ENCODE peak calls at places on chromosome 21, in five cellular contexts. N is K562, Y is HepG2, L is endothelial cell of umbilical vein, P is A549. E is an unnamed sample.

GRCh38 chr21:25133939-25134338 is 473.3 kb downstream of the MRPL39 start:
- DNase-seq in N (no peak), Y (no peak), L (no peak), P (no peak), E (no peak)

GRCh38 chr21:26469789-26470188 is 103.3 kb downstream of the CYYR1 start:
- DNase-seq in N (no peak), Y (no peak), L (no peak), P (no peak), E (no peak)

GRCh38 chr21:14076143-14076806 is 134.5 kb downstream of the LIPI start:
- DNase-seq in N (no peak), Y (no peak), L (no peak), P (no peak), E (no peak)

GRCh38 chr21:44294391-44295162 is 5.3 kb upstream of the PFKL start:
- DNase-seq in N (no peak), Y (no peak), L (no peak), P (no peak), E (peak)

GRCh38 chr21:25733859-25734653 is 648 bp downstream of the ATP5PF start:
- DNase-seq in N (no peak), Y (peak), L (peak), P (peak), E (peak)

GRCh38 chr21:41222247-41223068 is 54.5 kb downstream of the BACE2 start:
- DNase-seq in N (no peak), Y (no peak), L (no peak), P (no peak), E (no peak)

GRCh38 chr21:40950970-40951369 is 104.0 kb upstream of the DSCAM start:
- DNase-seq in N (no peak), Y (no peak), L (no peak), P (no peak), E (no peak)

GRCh38 chr21:41164981-41165650 is 2.8 kb upstream of the BACE2 start:
- DNase-seq in N (no peak), Y (peak), L (peak), P (peak), E (no peak)

GRCh38 chr21:43692949-43693348 is 26.0 kb upstream of the PDXK start:
- DNase-seq in N (no peak), Y (no peak), L (no peak), P (no peak), E (no peak)

GRCh38 chr21:38081663-38082062 is 165.4 kb upstream of the KCNJ6 start:
- DNase-seq in N (no peak), Y (no peak), L (no peak), P (no peak), E (no peak)

GRCh38 chr21:39313042-39313456 is 383 bp downstream of the BRWD1 start:
- DNase-seq in N (peak), Y (no peak), L (no peak), P (no peak), E (no peak)

GRCh38 chr21:26499475-26499874 is 73.6 kb downstream of the CYYR1 start:
- DNase-seq in N (no peak), Y (no peak), L (peak), P (no peak), E (no peak)

GRCh38 chr21:44848821-44849521 is 24.5 kb downstream of the PTTG1IP start:
- DNase-seq in N (no peak), Y (no peak), L (no peak), P (no peak), E (no peak)

GRCh38 chr21:39852726-39853510 is 14.3 kb upstream of the PCP4 start:
- DNase-seq in N (no peak), Y (no peak), L (no peak), P (no peak), E (no peak)

GRCh38 chr21:9008636-9009035 is 1512.7 kb upstream of the TPTE start:
- DNase-seq in N (no peak), Y (no peak), L (peak), P (peak), E (no peak)

GRCh38 chr21:44547656-44548331 is 3.5 kb downstream of the KRTAP10-2 start:
- DNase-seq in N (no peak), Y (no peak), L (no peak), P (no peak), E (no peak)

GRCh38 chr21:31580866-31581276 is 78.6 kb upstream of the SOD1 start:
- DNase-seq in N (peak), Y (peak), L (peak), P (peak), E (peak)

GRCh38 chr21:31555741-31556191 is 103.7 kb upstream of the SOD1 start:
- DNase-seq in N (no peak), Y (no peak), L (no peak), P (no peak), E (no peak)

GRCh38 chr21:25375675-25376074 is 231.6 kb downstream of the MRPL39 start:
- DNase-seq in N (no peak), Y (no peak), L (peak), P (no peak), E (no peak)

GRCh38 chr21:39153373-39153772 is 29.9 kb downstream of the PSMG1 start:
- DNase-seq in N (peak), Y (no peak), L (no peak), P (peak), E (peak)

GRCh38 chr21:33367309-33367973 is 35.8 kb upstream of the IFNGR2 start:
- DNase-seq in N (no peak), Y (no peak), L (no peak), P (no peak), E (no peak)

GRCh38 chr21:44533121-44533890 is 6.7 kb downstream of the KRTAP10-1 start:
- DNase-seq in N (no peak), Y (no peak), L (no peak), P (no peak), E (no peak)

GRCh38 chr21:45497846-45498645 is 44.2 kb downstream of the SLC19A1 start:
- DNase-seq in N (no peak), Y (no peak), L (no peak), P (no peak), E (no peak)

GRCh38 chr21:9780441-9780937 is 740.9 kb upstream of the TPTE start:
- DNase-seq in N (no peak), Y (no peak), L (no peak), P (no peak), E (no peak)

GRCh38 chr21:38811257-38811656 is 5.5 kb downstream of the ETS2 start:
- DNase-seq in N (no peak), Y (no peak), L (peak), P (peak), E (no peak)

GRCh38 chr21:35922618-35923017 is 137.7 kb downstream of the SETD4 start:
- DNase-seq in N (no peak), Y (no peak), L (peak), P (no peak), E (no peak)

GRCh38 chr21:39054066-39054465 is 129.2 kb downstream of the PSMG1 start:
- DNase-seq in N (no peak), Y (no peak), L (no peak), P (no peak), E (no peak)

GRCh38 chr21:39159342-39160063 is 23.7 kb downstream of the PSMG1 start:
- DNase-seq in N (no peak), Y (no peak), L (no peak), P (no peak), E (no peak)

GRCh38 chr21:21845901-21846396 is 847.7 kb downstream of the NCAM2 start:
- DNase-seq in N (no peak), Y (no peak), L (no peak), P (no peak), E (no peak)

GRCh38 chr21:41216486-41216885 is 48.5 kb downstream of the BACE2 start:
- DNase-seq in N (no peak), Y (no peak), L (no peak), P (no peak), E (peak)

GRCh38 chr21:26405735-26406361 is 167.2 kb downstream of the CYYR1 start:
- DNase-seq in N (no peak), Y (no peak), L (peak), P (peak), E (peak)

GRCh38 chr21:32562426-32562825 is 22.9 kb downstream of the TCP10L start:
- DNase-seq in N (no peak), Y (no peak), L (peak), P (no peak), E (no peak)

GRCh38 chr21:43645414-43645891 is 13.8 kb downstream of the HSF2BP start:
- DNase-seq in N (no peak), Y (peak), L (peak), P (peak), E (peak)

GRCh38 chr21:43917515-43918384 is 52.7 kb downstream of the AGPAT3 start:
- DNase-seq in N (peak), Y (peak), L (no peak), P (no peak), E (no peak)

DNA sequence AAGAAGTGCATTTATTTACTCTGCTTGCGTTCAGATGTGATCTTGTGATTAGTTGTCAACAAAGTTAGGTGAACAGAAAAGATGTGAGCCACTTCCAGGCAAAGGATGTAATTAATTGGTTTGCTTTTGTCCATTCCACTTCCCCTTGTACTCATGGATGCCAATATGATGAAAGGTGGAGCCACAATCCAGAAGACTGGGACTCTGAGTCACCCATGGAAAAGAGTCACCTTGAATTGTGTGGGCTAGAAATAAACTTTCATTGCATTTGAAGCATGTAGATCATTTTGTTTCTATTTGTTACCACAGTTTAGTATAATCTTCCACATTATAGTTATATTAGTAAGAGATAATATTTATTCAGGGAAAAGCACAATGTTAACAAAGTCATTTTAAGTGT is 684.2 kb downstream of the LTN1 start:
- DNase-seq in N (no peak), Y (no peak), L (no peak), P (no peak), E (no peak)
- TF ChIP-seq MAX in N (no peak), Y (no peak), L (no peak), P (no peak), E (no peak)

DNA sequence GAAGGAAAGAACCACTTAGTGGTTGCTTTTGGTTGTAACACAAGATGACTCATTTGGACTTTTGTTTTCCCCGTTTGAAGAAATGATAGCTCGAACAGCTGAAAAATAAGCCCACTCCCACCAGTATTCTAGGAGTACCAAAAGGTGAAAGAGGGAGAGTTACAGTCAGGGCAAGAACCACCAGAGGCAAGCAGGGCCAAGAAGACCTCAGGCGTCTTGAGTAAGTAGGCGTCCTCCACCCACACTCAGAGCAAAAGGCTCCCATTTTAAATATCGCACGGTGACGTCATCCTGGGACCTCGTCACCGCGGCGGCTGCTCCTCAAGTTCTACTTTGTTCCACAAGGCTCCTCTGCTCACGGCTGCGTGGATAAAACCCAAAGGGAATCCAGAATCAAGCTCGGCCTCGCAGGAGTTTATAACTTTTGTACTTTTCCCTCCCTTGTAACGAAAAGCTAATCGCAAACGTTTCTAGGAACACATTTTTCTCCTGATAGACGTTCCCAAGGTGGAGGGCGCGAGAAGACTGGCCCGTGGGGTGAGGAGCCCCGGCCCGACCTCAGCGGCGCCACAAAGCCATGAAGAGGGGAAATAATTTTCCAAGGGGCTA is 1.2 kb downstream of the BTG3 start:
- DNase-seq in N (peak), Y (peak), L (peak), P (peak), E (peak)
- TF ChIP-seq POLR2A in N (peak), Y (peak), L (peak), P (no peak), E (no peak)

DNA sequence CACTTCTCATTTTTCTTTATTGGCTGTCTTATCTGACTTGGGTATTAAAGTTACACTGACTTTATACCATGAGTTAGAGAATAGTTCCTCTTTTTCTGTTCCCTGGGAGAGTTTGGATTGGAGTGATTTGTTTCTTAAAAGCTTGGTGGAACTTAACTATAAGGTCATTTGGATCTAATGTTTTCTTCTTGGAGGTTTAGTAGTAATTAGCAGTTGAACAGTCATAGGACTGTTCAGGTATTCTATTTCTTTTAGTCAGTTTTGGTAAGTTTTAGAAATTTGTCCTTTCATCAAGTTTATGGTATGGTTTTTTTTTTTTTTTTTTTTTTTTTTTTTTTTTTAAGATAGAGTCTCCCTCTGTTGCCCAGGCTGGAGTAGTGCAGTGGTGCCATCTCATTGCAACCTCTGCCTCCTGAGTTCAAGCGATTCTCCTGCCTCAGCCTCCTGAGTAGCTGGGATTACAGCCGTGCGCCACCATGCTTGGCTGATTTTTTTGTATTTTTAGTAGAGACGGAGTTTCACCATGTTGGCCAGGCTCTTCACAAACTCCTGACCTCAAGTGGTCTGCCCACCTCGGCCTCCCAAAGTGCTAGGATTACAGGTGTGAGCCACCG is 6.3 kb downstream of the TTC3 start:
- DNase-seq in N (no peak), Y (peak), L (peak), P (no peak), E (peak)
- TF ChIP-seq CTCF in N (peak), Y (peak), L (peak), P (no peak), E (peak)

GRCh38 chr21:46538262-46538661 is 66.6 kb downstream of the S100B start:
- DNase-seq in N (no peak), Y (no peak), L (no peak), P (no peak), E (no peak)
- TF ChIP-seq MAX in N (no peak), Y (no peak), L (no peak), P (no peak), E (no peak)

DNA sequence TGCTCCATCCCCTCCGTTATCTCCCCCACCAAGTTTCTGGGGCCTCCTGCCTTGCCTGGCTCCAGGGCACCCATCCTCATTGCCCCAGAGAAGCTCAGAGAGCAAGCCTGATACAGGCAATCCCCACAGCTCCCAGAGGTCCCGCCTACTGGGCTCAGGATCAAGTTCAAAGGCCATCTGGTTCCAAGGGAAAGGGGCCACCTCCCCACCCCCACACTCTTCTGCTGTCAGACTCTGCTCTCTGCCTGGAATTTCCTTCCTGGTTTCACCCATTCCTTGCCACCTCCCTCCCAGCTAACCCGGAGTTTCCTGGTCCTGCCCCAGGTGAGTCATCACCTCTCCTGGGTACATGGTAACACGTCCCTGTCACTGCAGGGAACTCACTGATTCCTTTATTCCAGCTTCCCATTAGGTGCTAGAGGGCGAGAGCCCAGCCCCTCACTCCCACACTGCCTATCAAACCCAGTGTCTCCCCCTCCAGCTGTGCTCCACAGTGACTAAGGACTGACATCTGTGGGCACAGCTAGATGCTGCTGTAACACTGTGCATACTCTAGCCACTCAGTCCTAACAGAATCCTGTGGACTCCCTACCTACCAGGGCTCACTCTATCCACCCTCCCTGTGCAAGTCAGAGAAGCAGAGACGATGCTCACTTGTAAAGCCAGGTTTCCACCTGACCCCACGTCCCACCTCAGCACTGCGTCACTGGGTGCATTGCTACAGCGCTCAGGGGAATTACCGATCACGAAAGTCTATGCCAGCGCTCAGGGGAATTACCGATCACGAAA is 21.8 kb downstream of the RSPH1 start:
- DNase-seq in N (no peak), Y (peak), L (peak), P (peak), E (no peak)
- TF ChIP-seq POLR2A in N (no peak), Y (no peak), L (no peak), P (no peak), E (no peak)

DNA sequence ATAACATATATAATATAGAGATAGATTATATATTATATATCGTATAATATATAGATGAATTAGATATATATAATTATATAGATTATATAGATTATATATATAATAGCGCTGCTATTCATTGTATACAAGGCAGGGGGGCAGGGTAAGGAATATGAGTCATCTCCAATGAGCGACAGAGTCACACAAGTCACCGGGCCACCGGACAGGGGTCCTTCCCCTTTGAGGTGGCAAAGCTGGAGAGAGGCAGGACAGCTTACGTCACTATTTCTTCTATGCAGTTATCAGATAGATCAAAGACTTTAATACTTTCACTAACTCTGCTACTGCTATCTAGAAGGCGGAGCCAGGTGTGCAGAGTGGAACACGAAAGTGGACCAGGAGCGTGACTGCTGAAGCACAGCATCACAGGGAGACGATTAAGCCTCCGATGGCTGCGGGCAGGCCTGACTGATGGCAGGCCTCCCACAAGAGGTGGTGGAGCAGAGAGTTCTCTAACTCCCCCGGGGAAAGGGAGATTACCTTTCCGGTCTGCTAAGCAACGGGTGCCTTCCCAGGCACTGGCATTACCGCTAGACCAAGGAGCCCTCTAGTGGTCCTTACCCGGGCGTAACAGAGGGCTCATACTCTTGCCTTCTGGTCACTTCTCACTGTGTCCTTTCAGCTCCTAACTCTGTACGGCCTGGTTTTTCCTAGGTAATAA is 2154.7 kb downstream of the MRPL39 start:
- DNase-seq in N (no peak), Y (no peak), L (no peak), P (no peak), E (peak)
- TF ChIP-seq CTCF in N (no peak), Y (peak), L (peak), P (no peak), E (no peak)

GRCh38 chr21:34909492-34910292 is 139.4 kb downstream of the RUNX1 start:
- DNase-seq in N (no peak), Y (no peak), L (no peak), P (no peak), E (peak)
- TF ChIP-seq MAX in N (no peak), Y (no peak), L (no peak), P (no peak), E (no peak)